ENCODE peak calls at places on chromosomes 2 and 18, in ten cellular contexts. V is psoas muscle, Q is cardiac muscle cell, W is IMR-90, L is GM23338, I is body of pancreas, P is lung, S is neural progenitor cell, G is endothelial cell, F is keratinocyte. B is an unnamed sample.

GRCh38 chr2:17149945-17150344 is 368.3 kb downstream of the RAD51AP2 start:
- DNase-seq in V (no peak), Q (no peak), W (no peak), L (no peak), I (no peak), P (no peak), S (no peak), G (no peak), F (no peak), B (no peak)

GRCh38 chr18:40371673-40372072 is 1583.4 kb upstream of the PIK3C3 start:
- DNase-seq in V (no peak), Q (peak; percentile 53), W (peak; percentile 83), L (no peak), I (no peak), P (no peak), S (no peak), G (no peak), F (peak; percentile 54), B (peak; percentile 0)

GRCh38 chr2:61247204-61247812 is 85.3 kb downstream of the C2orf74 start:
- DNase-seq in V (no peak), Q (peak; percentile 82), W (peak; percentile 48), L (no peak), I (no peak), P (no peak), S (no peak), G (no peak), F (no peak), B (peak; percentile 75)

GRCh38 chr2:234989183-234989701 is 37.4 kb downstream of the SH3BP4 start:
- DNase-seq in V (peak; percentile 78), Q (peak; percentile 46), W (no peak), L (no peak), I (peak; percentile 98), P (peak; percentile 88), S (no peak), G (no peak), F (peak; percentile 56), B (no peak)

GRCh38 chr2:151976945-151977353 is 121.9 kb downstream of the CACNB4 start:
- DNase-seq in V (no peak), Q (no peak), W (no peak), L (no peak), I (no peak), P (no peak), S (no peak), G (no peak), F (no peak), B (no peak)

GRCh38 chr2:64317712-64318475 is 136.1 kb upstream of the LGALSL start:
- DNase-seq in V (no peak), Q (no peak), W (no peak), L (no peak), I (no peak), P (no peak), S (no peak), G (no peak), F (no peak), B (no peak)

GRCh38 chr2:64036343-64036742 is 17.1 kb upstream of the VPS54 start:
- DNase-seq in V (no peak), Q (peak; percentile 60), W (peak; percentile 89), L (no peak), I (no peak), P (no peak), S (no peak), G (no peak), F (no peak), B (peak; percentile 73)

GRCh38 chr18:9153281-9153680 is 16.7 kb downstream of the ANKRD12 start:
- DNase-seq in V (no peak), Q (peak; percentile 28), W (no peak), L (no peak), I (no peak), P (no peak), S (no peak), G (no peak), F (no peak), B (no peak)

GRCh38 chr18:79395308-79395640 is 456 bp upstream of the NFATC1 start:
- DNase-seq in V (no peak), Q (no peak), W (no peak), L (no peak), I (no peak), P (no peak), S (peak; percentile 33), G (peak; percentile 29), F (no peak), B (no peak)

GRCh38 chr18:79397288-79397829 is 1.6 kb downstream of the NFATC1 start:
- DNase-seq in V (no peak), Q (no peak), W (no peak), L (no peak), I (no peak), P (no peak), S (no peak), G (no peak), F (no peak), B (no peak)

GRCh38 chr18:79395761-79396404 is at the start of gene NFATC1:
- DNase-seq in V (peak; percentile 78), Q (peak; percentile 85), W (peak; percentile 67), L (peak; percentile 78), I (peak; percentile 69), P (peak; percentile 64), S (peak; percentile 89), G (peak; percentile 80), F (no peak), B (peak; percentile 45)

GRCh38 chr18:79397830-79398761 is 2.4 kb downstream of the NFATC1 start:
- DNase-seq in V (peak; percentile 12), Q (no peak), W (no peak), L (no peak), I (no peak), P (no peak), S (no peak), G (no peak), F (no peak), B (no peak)

GRCh38 chr18:79396431-79397287 is 929 bp downstream of the NFATC1 start:
- DNase-seq in V (peak; percentile 66), Q (peak; percentile 61), W (peak; percentile 26), L (no peak), I (no peak), P (peak; percentile 53), S (peak; percentile 82), G (peak; percentile 57), F (no peak), B (no peak)
- TF ChIP-seq CTCF in V (peak; percentile 22), Q (no peak), W (peak; percentile 20), L (peak; percentile 38), I (no peak), P (peak; percentile 8), S (no peak), G (no peak), F (no peak), B (no peak)

DNA sequence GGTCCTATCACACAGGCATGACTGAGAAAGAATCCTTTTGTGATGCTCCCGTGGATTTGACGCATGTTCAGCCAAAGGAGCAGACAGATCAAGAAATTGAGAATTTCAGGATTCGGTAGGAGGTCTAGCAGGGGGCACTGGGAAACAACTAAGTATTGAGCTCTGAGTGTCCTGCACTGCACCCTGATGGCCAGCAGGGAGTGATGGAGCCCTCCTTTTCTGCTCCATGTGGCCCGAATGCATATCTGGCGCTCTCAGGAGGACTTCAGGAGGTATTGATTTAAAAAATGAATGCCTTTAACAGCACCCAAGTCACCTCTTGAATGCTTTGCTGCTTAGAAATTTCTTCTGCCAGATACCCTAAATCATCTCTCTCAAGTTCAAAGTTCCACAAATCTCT is 58.0 kb downstream of the ZNF519 start:
- DNase-seq in V (no peak), Q (no peak), W (no peak), L (peak; percentile 74), I (no peak), P (no peak), S (peak; percentile 25), G (no peak), F (no peak), B (no peak)
- TF ChIP-seq CTCF in V (no peak), Q (no peak), W (peak; percentile 5), L (peak; percentile 65), I (no peak), P (no peak), S (peak; percentile 45), G (peak; percentile 22), F (no peak), B (peak; percentile 40)

GRCh38 chr18:29007986-29008654 is 831.2 kb upstream of the CDH2 start:
- DNase-seq in V (no peak), Q (no peak), W (no peak), L (peak; percentile 12), I (no peak), P (no peak), S (no peak), G (no peak), F (no peak), B (no peak)
- TF ChIP-seq CTCF in V (no peak), Q (no peak), W (no peak), L (no peak), I (no peak), P (no peak), S (no peak), G (no peak), F (no peak), B (no peak)

DNA sequence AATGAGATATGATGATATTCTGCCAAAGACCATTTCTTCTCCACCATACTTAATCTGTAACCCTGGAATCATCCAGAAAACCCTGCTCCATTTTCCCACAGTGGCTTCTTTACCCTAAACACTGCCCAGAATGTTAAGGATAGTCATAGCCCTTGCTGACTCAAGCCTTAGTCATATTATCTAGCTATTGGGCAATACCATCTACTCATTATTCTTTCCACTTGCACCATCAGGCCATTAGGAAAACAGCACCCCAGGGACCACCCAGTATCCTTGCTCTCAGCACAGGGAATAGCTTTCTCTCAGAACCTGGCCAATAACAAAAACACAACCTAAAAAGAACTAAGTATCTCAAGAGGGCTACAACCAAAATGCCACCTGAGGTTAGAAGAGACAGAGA is 445.7 kb upstream of the SLC14A2 start:
- DNase-seq in V (peak; percentile 61), Q (peak; percentile 93), W (peak; percentile 90), L (no peak), I (peak; percentile 32), P (no peak), S (no peak), G (no peak), F (no peak), B (peak; percentile 90)
- TF ChIP-seq CTCF in V (no peak), Q (no peak), W (no peak), L (no peak), I (no peak), P (no peak), S (no peak), G (no peak), F (peak; percentile 16), B (no peak)

B was measured in HFFc6.